ENCODE peak calls at places on chromosome 22, in eight cellular contexts. G is heart left ventricle, M is heart right ventricle, Z is coronary artery, F is HCT116, Q is HepG2, K is K562, U is hepatocyte. P is an unnamed sample.

GRCh38 chr22:48397531-48398180 is 1430.0 kb downstream of the BRD1 start:
- DNase-seq in Z (no peak), M (no peak), K (no peak), Q (no peak), U (no peak), G (no peak), F (no peak), P (peak)

GRCh38 chr22:20406686-20407408 is 12.9 kb downstream of the ZNF74 start:
- DNase-seq in U (no peak), Z (peak), G (no peak), M (no peak), K (no peak), Q (no peak), F (no peak), P (no peak)

GRCh38 chr22:19070397-19071169 is 51.6 kb downstream of the DGCR2 start:
- DNase-seq in F (no peak), G (no peak), Z (peak), Q (no peak), K (no peak), U (no peak), M (no peak), P (no peak)

GRCh38 chr22:47165998-47166397 is 403.5 kb downstream of the TBC1D22A start:
- DNase-seq in Z (peak), M (no peak), K (no peak), Q (no peak), U (no peak), F (no peak), G (peak), P (peak)

GRCh38 chr22:36244522-36245391 is 5.4 kb upstream of the APOL2 start:
- DNase-seq in M (no peak), Z (peak), K (no peak), F (no peak), G (no peak), Q (no peak), U (no peak), P (peak)

GRCh38 chr22:46994265-46994664 is 231.8 kb downstream of the TBC1D22A start:
- DNase-seq in Z (no peak), K (no peak), G (no peak), Q (no peak), M (no peak), U (no peak), F (no peak), P (no peak)

GRCh38 chr22:22074634-22075381 is 92.2 kb upstream of the TOP3B start:
- DNase-seq in Z (no peak), G (no peak), U (peak), Q (no peak), F (no peak), K (no peak), M (no peak), P (no peak)

GRCh38 chr22:17949926-17950473 is 74.4 kb downstream of the MICAL3 start:
- DNase-seq in U (no peak), F (no peak), M (no peak), Q (no peak), K (no peak), Z (no peak), G (no peak), P (no peak)

GRCh38 chr22:46638601-46639431 is 18.6 kb downstream of the GRAMD4 start:
- DNase-seq in K (no peak), Q (peak), G (no peak), M (peak), F (no peak), U (peak), Z (no peak), P (peak)

GRCh38 chr22:37967637-37968451 is 14.3 kb downstream of the POLR2F start:
- DNase-seq in M (no peak), F (no peak), G (no peak), Z (no peak), U (no peak), K (no peak), Q (no peak), P (no peak)

GRCh38 chr22:37970864-37971263 is 13.5 kb downstream of the SOX10 start:
- DNase-seq in G (no peak), Q (no peak), Z (no peak), M (no peak), K (no peak), F (no peak), U (no peak), P (no peak)

GRCh38 chr22:37965940-37966664 is 12.6 kb downstream of the POLR2F start:
- DNase-seq in G (no peak), M (no peak), Z (no peak), U (no peak), K (no peak), Q (peak), F (no peak), P (no peak)

GRCh38 chr22:37968452-37969251 is 15.2 kb downstream of the POLR2F start:
- DNase-seq in G (no peak), K (no peak), M (no peak), Q (peak), Z (no peak), U (no peak), F (no peak), P (no peak)

GRCh38 chr22:37967147-37967546 is 13.6 kb downstream of the POLR2F start:
- DNase-seq in M (no peak), K (no peak), F (no peak), Z (no peak), Q (no peak), U (no peak), G (no peak), P (no peak)
- H3K27ac ChIP-seq in M (no peak), K (no peak), F (no peak), Z (no peak), Q (peak), U (no peak), G (no peak), P (no peak)

DNA sequence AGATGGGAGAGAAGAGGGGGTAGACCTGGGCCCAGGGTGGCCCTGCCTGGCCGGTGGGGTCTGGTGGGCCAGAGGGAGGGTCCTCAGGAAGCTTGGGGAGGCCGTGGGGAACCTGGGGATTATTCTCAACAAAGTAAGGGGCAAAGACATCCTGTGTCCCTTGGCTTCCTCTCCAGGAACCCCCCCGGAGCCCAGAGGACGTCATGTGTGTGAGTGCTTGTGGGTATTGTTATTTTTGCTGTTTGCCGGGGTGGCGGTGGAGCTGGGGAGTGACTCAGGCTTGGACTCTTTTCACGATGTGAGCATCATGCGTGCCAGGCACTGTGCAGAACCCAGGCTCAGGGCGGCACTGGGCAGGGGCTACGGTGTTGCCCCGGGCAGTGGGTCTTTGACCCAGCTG is 982 bp upstream of the SHANK3 start:
- DNase-seq in F (no peak), K (no peak), Z (peak), U (peak), M (peak), Q (no peak), G (peak), P (no peak)
- H3K27ac ChIP-seq in F (no peak), K (no peak), Z (peak), U (no peak), M (peak), Q (no peak), G (peak), P (no peak)

GRCh38 chr22:43005106-43005505 is 9.8 kb downstream of the PACSIN2 start:
- DNase-seq in Z (no peak), F (no peak), U (no peak), M (no peak), G (no peak), Q (no peak), K (no peak), P (no peak)
- H3K27ac ChIP-seq in Z (no peak), F (no peak), U (peak), M (no peak), G (no peak), Q (peak), K (no peak), P (peak)

DNA sequence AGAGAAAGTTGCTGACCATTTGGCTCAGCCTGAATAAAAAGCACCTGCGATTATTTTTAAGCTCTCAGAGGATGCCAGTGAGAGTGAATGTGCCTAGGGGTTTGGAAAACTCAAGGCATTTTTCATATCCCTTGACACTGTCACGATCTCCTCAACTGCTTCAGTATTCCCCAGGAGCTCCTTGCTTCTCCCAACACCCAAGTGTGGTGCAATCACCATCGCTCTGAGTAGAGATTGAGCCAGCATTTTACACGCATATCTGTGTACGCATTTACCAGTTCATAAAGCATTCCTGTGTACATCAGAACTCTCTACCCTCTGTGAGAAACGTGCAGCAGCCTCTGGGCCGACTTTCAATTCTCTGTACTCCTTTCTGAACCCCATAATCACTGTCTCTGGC is 1.3 kb downstream of the SRRD start:
- DNase-seq in U (no peak), K (no peak), Z (no peak), F (no peak), Q (no peak), M (no peak), G (no peak), P (no peak)
- H3K27ac ChIP-seq in U (peak), K (peak), Z (no peak), F (no peak), Q (peak), M (no peak), G (no peak), P (peak)

GRCh38 chr22:26784772-26785171 is 127.4 kb downstream of the MIAT start:
- DNase-seq in U (no peak), F (no peak), M (no peak), Q (no peak), K (no peak), Z (no peak), G (no peak), P (no peak)

GRCh38 chr22:26781591-26781990 is 124.2 kb downstream of the MIAT start:
- DNase-seq in U (no peak), F (no peak), G (no peak), M (no peak), Z (no peak), K (no peak), Q (no peak), P (no peak)

GRCh38 chr22:26785942-26786341 is 128.6 kb downstream of the MIAT start:
- DNase-seq in G (no peak), U (no peak), K (no peak), Q (no peak), F (no peak), Z (no peak), M (no peak), P (no peak)

GRCh38 chr22:26786398-26786797 is 129.0 kb downstream of the MIAT start:
- DNase-seq in F (no peak), M (no peak), U (no peak), Z (no peak), G (no peak), K (no peak), Q (no peak), P (no peak)

DNA sequence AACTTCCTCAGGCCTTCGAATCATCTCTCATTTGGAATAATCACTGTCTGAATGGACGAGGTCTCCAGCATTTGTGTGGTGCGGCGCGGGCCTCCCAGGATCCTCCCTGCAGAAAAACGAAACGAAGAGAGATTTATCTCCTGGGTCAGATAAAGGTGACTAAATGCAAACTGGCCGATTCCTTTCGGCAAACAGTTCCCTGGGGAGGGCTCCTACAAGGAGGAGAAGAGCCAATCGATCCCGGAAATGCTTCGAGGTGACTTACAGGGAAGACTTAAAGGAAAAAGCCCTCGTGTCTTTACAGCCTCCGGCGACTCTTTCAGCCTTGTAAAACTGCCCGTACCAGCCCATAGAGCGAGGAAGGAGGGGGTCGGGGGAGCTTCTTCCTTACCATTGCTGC is 126.5 kb downstream of the MIAT start:
- DNase-seq in K (no peak), M (no peak), G (no peak), Z (no peak), F (no peak), U (peak), Q (no peak), P (no peak)
- H3K27ac ChIP-seq in K (no peak), M (no peak), G (no peak), Z (no peak), F (no peak), U (peak), Q (no peak), P (no peak)

GRCh38 chr22:42649261-42650056 is at the start of gene CYB5R3:
- DNase-seq in G (peak), Z (no peak), F (peak), M (peak), U (peak), K (peak), Q (peak), P (peak)

GRCh38 chr22:42646569-42647525 is 2.3 kb downstream of the CYB5R3 start:
- DNase-seq in Q (no peak), U (peak), Z (no peak), K (peak), M (peak), G (peak), F (no peak), P (no peak)

GRCh38 chr22:42651134-42651533 is 1.9 kb upstream of the CYB5R3 start:
- DNase-seq in F (no peak), K (no peak), M (no peak), G (no peak), Z (no peak), Q (peak), U (no peak), P (no peak)

GRCh38 chr22:42648017-42648367 is 1.2 kb downstream of the CYB5R3 start:
- DNase-seq in F (no peak), U (no peak), Z (no peak), M (no peak), G (no peak), Q (no peak), K (no peak), P (no peak)

GRCh38 chr22:42648368-42649260 is 578 bp downstream of the CYB5R3 start:
- DNase-seq in Q (peak), K (peak), F (no peak), M (peak), U (peak), G (no peak), Z (no peak), P (peak)
- H3K27ac ChIP-seq in Q (peak), K (peak), F (peak), M (peak), U (peak), G (peak), Z (peak), P (peak)

P was measured in tibial artery.